ENCODE peak calls at places on chromosomes 2 and 18, in four cellular contexts. J, H, N and S are unnamed samples.

GRCh38 chr2:82120120-82120519 is 1815.6 kb upstream of the LRRTM1 start:
- DNase-seq in N (peak; percentile 1), H (no peak), J (no peak), S (no peak)

GRCh38 chr2:160352492-160352891 is 141.1 kb downstream of the RBMS1 start:
- DNase-seq in H (no peak), J (no peak), N (no peak), S (no peak)

GRCh38 chr2:64227603-64228125 is 83.4 kb upstream of the PELI1 start:
- DNase-seq in H (no peak), N (no peak), J (no peak), S (no peak)

GRCh38 chr2:232260075-232260474 is 118.5 kb upstream of the ALPP start:
- DNase-seq in N (no peak), H (no peak), J (no peak), S (no peak)

GRCh38 chr2:190578158-190579057 is 43.9 kb upstream of the NEMP2 start:
- DNase-seq in J (no peak), H (no peak), N (peak; percentile 60), S (no peak)

GRCh38 chr2:114714316-114714715 is 271.9 kb downstream of the DPP10 start:
- DNase-seq in H (no peak), N (no peak), J (no peak), S (no peak)

GRCh38 chr2:241558532-241559488 is at the start of gene BOK:
- DNase-seq in H (peak; percentile 63), N (peak; percentile 65), J (peak; percentile 88), S (peak; percentile 65)

GRCh38 chr18:37559194-37559593 is 6.4 kb downstream of the CELF4 start:
- DNase-seq in J (no peak), H (no peak), N (no peak), S (no peak)

GRCh38 chr18:75090336-75090735 is 118.6 kb downstream of the PTGR3 start:
- DNase-seq in N (no peak), J (no peak), H (no peak), S (no peak)

GRCh38 chr2:11553661-11554429 is 20.0 kb downstream of the GREB1 start:
- DNase-seq in N (no peak), J (no peak), H (no peak), S (no peak)

DNA sequence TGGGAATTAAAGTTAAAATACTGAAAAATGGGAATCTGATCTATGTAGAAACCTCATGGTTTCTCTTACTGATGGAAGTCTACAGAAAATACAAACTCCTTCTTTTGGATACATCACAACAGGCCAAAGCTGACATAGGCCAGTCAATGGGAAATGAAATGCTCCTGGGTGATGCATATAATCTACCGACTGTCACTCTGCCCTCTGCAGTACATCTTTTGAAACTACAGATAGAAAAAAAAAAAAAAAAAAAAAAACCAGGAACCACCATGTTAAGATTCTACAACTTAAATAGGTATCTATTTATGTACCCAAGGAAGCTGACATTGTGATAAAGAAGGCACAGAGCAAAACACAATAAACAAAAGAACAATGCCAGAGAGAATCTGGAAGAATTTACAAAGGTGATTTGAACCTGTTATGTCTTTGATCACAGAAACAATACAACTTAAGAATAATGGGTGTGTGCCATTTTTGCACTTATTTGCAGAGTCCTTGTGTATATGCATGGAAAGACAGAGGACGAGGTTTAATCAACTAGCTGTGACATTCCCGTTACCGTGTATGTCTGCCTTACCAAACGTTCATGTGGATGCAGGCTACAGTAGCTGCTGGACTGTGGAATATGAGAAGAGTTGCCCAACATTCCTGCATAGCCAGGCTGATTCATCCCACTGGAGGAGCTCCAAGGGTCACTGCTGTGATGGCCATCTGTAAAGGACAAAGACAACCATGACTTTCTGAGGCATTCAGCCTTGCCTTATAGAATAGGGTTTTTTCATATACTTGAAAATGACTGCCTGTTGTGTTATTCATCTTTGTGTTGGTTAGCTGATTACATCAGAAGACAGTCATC is 312.7 kb downstream of the TCF4 start:
- DNase-seq in N (no peak), J (no peak), H (no peak), S (no peak)
- TF ChIP-seq TEAD4 in N (no peak), J (no peak), H (peak; percentile 15), S (peak; percentile 79)

GRCh38 chr18:8367217-8367988 is 241.8 kb upstream of the RAB12 start:
- DNase-seq in H (peak; percentile 46), J (peak; percentile 82), N (peak; percentile 41), S (peak; percentile 50)
- TF ChIP-seq TEAD4 in H (no peak), J (peak; percentile 44), N (no peak), S (no peak)

GRCh38 chr2:220006152-220006551 is 378.7 kb downstream of the SLC4A3 start:
- DNase-seq in J (no peak), H (no peak), N (no peak), S (no peak)
- TF ChIP-seq TEAD4 in J (no peak), H (no peak), N (no peak), S (no peak)

DNA sequence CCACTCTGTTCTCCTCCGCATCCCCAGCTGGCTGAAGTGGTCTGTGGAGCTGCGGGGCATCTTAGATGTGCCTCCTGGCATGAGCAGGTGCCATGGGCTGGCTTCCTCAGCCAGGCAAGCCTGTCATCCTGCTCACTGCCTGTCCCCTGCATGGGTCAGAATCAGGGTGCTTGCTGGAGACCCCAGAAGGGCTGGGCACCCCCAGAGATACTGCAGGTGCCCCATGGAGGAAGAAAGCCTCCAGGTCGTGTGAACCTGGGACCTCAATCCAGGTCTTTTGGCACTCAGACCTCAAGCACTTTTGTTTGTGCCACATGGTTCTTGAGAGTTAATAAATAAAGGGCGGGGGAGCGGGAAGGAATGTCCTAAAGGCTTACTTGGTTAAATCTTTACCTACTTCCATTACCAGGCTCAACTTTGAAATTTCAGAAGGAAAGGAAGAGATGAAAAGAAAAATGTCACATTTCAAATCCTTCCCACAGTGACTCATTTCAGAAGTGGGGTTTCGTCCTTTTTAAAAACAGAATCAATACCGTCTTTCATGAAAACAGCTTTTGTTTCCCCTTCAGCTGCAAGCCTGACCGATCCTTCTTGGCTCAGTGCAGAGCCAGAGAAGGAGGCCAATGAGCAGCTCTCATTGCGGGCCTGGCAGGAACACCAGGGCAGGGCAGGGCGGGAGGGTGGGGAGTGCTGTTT is 69.9 kb downstream of the RHOB start:
- DNase-seq in N (no peak), H (no peak), J (no peak), S (no peak)
- TF ChIP-seq TEAD4 in N (no peak), H (no peak), J (no peak), S (no peak)